ENCODE peak calls at places on chromosomes 12 and 14, in nine cellular contexts. T, Y, E, N, P, W, B, L and X are unnamed samples. For H3K9me3, the result is how much of the 10 kb centered on the place peaks cover.

GRCh38 chr12:117100251-117100650 is 1.0 kb upstream of the TESC start:
- DNase-seq in T (peak), Y (no peak), E (no peak), N (no peak), P (no peak), W (no peak), B (no peak), L (no peak), X (peak)

GRCh38 chr14:55160989-55161388 is 30.4 kb downstream of the DLGAP5 start:
- DNase-seq in T (peak), Y (peak), E (peak), N (no peak), P (no peak), W (no peak), B (no peak), L (no peak), X (no peak)

GRCh38 chr14:69933623-69934275 is 54.5 kb downstream of the SMOC1 start:
- DNase-seq in T (no peak), Y (peak), E (no peak), N (no peak), P (no peak), W (no peak), B (no peak), L (no peak), X (no peak)

GRCh38 chr12:24808651-24809050 is 140.2 kb downstream of the BCAT1 start:
- DNase-seq in T (no peak), Y (no peak), E (no peak), N (no peak), P (no peak), W (no peak), B (no peak), L (no peak), X (no peak)

GRCh38 chr12:64666054-64666914 is 56.0 kb downstream of the RASSF3 start:
- DNase-seq in T (peak), Y (peak), E (no peak), N (no peak), P (no peak), W (no peak), B (no peak), L (no peak), X (no peak)

GRCh38 chr12:27031531-27031930 is 9.2 kb downstream of the MED21 start:
- DNase-seq in T (no peak), Y (no peak), E (no peak), N (no peak), P (no peak), W (no peak), B (no peak), L (no peak), X (no peak)

GRCh38 chr14:100065942-100066574 is 836 bp downstream of the EVL start:
- DNase-seq in T (no peak), Y (no peak), E (no peak), N (no peak), P (no peak), W (no peak), B (no peak), L (no peak), X (no peak)

GRCh38 chr14:93723001-93723400 is 65.3 kb downstream of the PRIMA1 start:
- DNase-seq in T (no peak), Y (no peak), E (no peak), N (no peak), P (no peak), W (no peak), B (no peak), L (no peak), X (no peak)

GRCh38 chr14:22872833-22873520 is 1.4 kb downstream of the LRP10 start:
- DNase-seq in T (no peak), Y (no peak), E (no peak), N (no peak), P (peak), W (no peak), B (no peak), L (no peak), X (no peak)

GRCh38 chr12:82407481-82407880 is 49.2 kb downstream of the METTL25 start:
- DNase-seq in T (no peak), Y (no peak), E (no peak), N (no peak), P (no peak), W (no peak), B (no peak), L (no peak), X (no peak)

GRCh38 chr12:65106948-65107347 is 14.2 kb downstream of the WIF1 start:
- DNase-seq in T (peak), Y (no peak), E (no peak), N (no peak), P (no peak), W (no peak), B (no peak), L (no peak), X (no peak)

GRCh38 chr12:48903982-48904411 is 21.3 kb downstream of the FKBP11 start:
- DNase-seq in T (no peak), Y (peak), E (peak), N (peak), P (peak), W (peak), B (peak), L (peak), X (no peak)

GRCh38 chr12:132541996-132542395 is 52.0 kb downstream of the FBRSL1 start:
- DNase-seq in T (no peak), Y (no peak), E (no peak), N (no peak), P (no peak), W (no peak), B (no peak), L (no peak), X (no peak)

GRCh38 chr14:87255046-87255445 is 737.9 kb downstream of the GALC start:
- DNase-seq in T (no peak), Y (no peak), E (no peak), N (no peak), P (no peak), W (no peak), B (no peak), L (no peak), X (no peak)

GRCh38 chr12:49890096-49890461 is 13.6 kb downstream of the FAIM2 start:
- DNase-seq in T (no peak), Y (no peak), E (no peak), N (no peak), P (no peak), W (no peak), B (no peak), L (no peak), X (no peak)

GRCh38 chr12:92065018-92065499 is 80.6 kb downstream of the BTG1 start:
- DNase-seq in T (no peak), Y (peak), E (no peak), N (no peak), P (no peak), W (peak), B (no peak), L (no peak), X (no peak)

GRCh38 chr12:103645202-103645601 is 58.1 kb downstream of the STAB2 start:
- DNase-seq in T (no peak), Y (no peak), E (no peak), N (no peak), P (no peak), W (no peak), B (no peak), L (no peak), X (no peak)

GRCh38 chr12:21418403-21418802 is 19.1 kb upstream of the PYROXD1 start:
- DNase-seq in T (no peak), Y (no peak), E (no peak), N (no peak), P (no peak), W (no peak), B (no peak), L (no peak), X (no peak)

GRCh38 chr12:5085896-5086295 is 42.2 kb downstream of the KCNA5 start:
- DNase-seq in T (peak), Y (no peak), E (peak), N (no peak), P (no peak), W (no peak), B (no peak), L (no peak), X (no peak)

GRCh38 chr12:93447555-93448265 is 6.0 kb upstream of the UBE2N start:
- DNase-seq in T (no peak), Y (no peak), E (no peak), N (no peak), P (no peak), W (no peak), B (no peak), L (no peak), X (no peak)

GRCh38 chr14:75821828-75822521 is 159.8 kb downstream of the TGFB3 start:
- DNase-seq in T (peak), Y (no peak), E (no peak), N (no peak), P (no peak), W (no peak), B (no peak), L (no peak), X (peak)

GRCh38 chr14:99036594-99037293 is 235.3 kb downstream of the BCL11B start:
- DNase-seq in T (no peak), Y (no peak), E (no peak), N (peak), P (peak), W (no peak), B (no peak), L (no peak), X (no peak)

GRCh38 chr12:13788626-13789025 is 192.8 kb downstream of the GRIN2B start:
- DNase-seq in T (no peak), Y (no peak), E (no peak), N (no peak), P (no peak), W (no peak), B (no peak), L (no peak), X (no peak)

GRCh38 chr14:101960225-101960624 is 4.1 kb upstream of the DYNC1H1 start:
- DNase-seq in T (peak), Y (peak), E (peak), N (no peak), P (no peak), W (no peak), B (peak), L (no peak), X (peak)

GRCh38 chr12:4210158-4210557 is 63.4 kb upstream of the CCND2 start:
- DNase-seq in T (no peak), Y (no peak), E (no peak), N (no peak), P (no peak), W (no peak), B (no peak), L (no peak), X (no peak)

GRCh38 chr14:62209287-62209899 is 447.2 kb downstream of the SNAPC1 start:
- DNase-seq in T (peak), Y (no peak), E (peak), N (no peak), P (no peak), W (no peak), B (no peak), L (no peak), X (no peak)

GRCh38 chr12:20740972-20741371 is 45.8 kb downstream of the SLCO1C1 start:
- DNase-seq in T (no peak), Y (no peak), E (no peak), N (no peak), P (no peak), W (no peak), B (no peak), L (no peak), X (no peak)

GRCh38 chr14:87712386-87713113 is 280.4 kb downstream of the GALC start:
- DNase-seq in T (no peak), Y (no peak), E (peak), N (no peak), P (no peak), W (no peak), B (no peak), L (no peak), X (no peak)

GRCh38 chr14:63893701-63894458 is 41.1 kb downstream of the SYNE2 start:
- DNase-seq in T (no peak), Y (no peak), E (no peak), N (peak), P (no peak), W (peak), B (no peak), L (peak), X (peak)

GRCh38 chr14:80523518-80524117 is 312.3 kb upstream of the DIO2 start:
- DNase-seq in T (peak), Y (no peak), E (no peak), N (no peak), P (no peak), W (no peak), B (no peak), L (no peak), X (no peak)

GRCh38 chr14:70595443-70596185 is 4.8 kb downstream of the MED6 start:
- DNase-seq in T (peak), Y (no peak), E (no peak), N (no peak), P (no peak), W (no peak), B (no peak), L (no peak), X (no peak)

GRCh38 chr14:91369628-91370445 is 47.8 kb downstream of the CCDC88C start:
- DNase-seq in T (peak), Y (peak), E (peak), N (no peak), P (no peak), W (peak), B (no peak), L (no peak), X (no peak)

GRCh38 chr14:34498684-34499412 is 36.8 kb upstream of the SPTSSA start:
- DNase-seq in T (peak), Y (peak), E (peak), N (no peak), P (no peak), W (no peak), B (peak), L (no peak), X (no peak)

GRCh38 chr12:89547116-89547515 is 21.3 kb upstream of the POC1B start:
- DNase-seq in T (no peak), Y (no peak), E (no peak), N (no peak), P (no peak), W (no peak), B (no peak), L (no peak), X (no peak)

GRCh38 chr12:4439736-4440135 is 5.9 kb downstream of the FGF6 start:
- DNase-seq in T (no peak), Y (no peak), E (no peak), N (no peak), P (no peak), W (no peak), B (no peak), L (no peak), X (no peak)

GRCh38 chr12:34363050-34363673 is 340.9 kb downstream of the ALG10 start:
- DNase-seq in T (peak), Y (no peak), E (no peak), N (no peak), P (no peak), W (no peak), B (peak), L (no peak), X (peak)
- H3K9me3 ChIP-seq in T (under half), Y (under half), E (under half), N (half or more), P (under half), W (half or more), B (under half), L (under half), X (under half)

GRCh38 chr14:72292689-72293024 is 360.4 kb downstream of the RGS6 start:
- DNase-seq in T (no peak), Y (no peak), E (no peak), N (no peak), P (no peak), W (no peak), B (no peak), L (no peak), X (no peak)
- TF ChIP-seq CTCF in T (no peak), Y (no peak), E (no peak), N (no peak), P (no peak), W (no peak), B (no peak), L (no peak), X (no peak)

GRCh38 chr14:74400919-74401503 is 25.0 kb downstream of the SYNDIG1L start:
- DNase-seq in T (no peak), Y (no peak), E (no peak), N (no peak), P (no peak), W (no peak), B (no peak), L (no peak), X (no peak)

GRCh38 chr14:74401504-74402241 is 24.3 kb downstream of the SYNDIG1L start:
- DNase-seq in T (no peak), Y (no peak), E (no peak), N (peak), P (no peak), W (no peak), B (peak), L (no peak), X (no peak)

GRCh38 chr14:74404435-74404834 is 21.6 kb downstream of the SYNDIG1L start:
- DNase-seq in T (no peak), Y (no peak), E (no peak), N (no peak), P (peak), W (no peak), B (no peak), L (no peak), X (no peak)

GRCh38 chr14:74403619-74404417 is 22.2 kb downstream of the SYNDIG1L start:
- DNase-seq in T (no peak), Y (no peak), E (no peak), N (no peak), P (peak), W (no peak), B (no peak), L (no peak), X (no peak)

GRCh38 chr14:74402264-74403251 is 23.5 kb downstream of the SYNDIG1L start:
- DNase-seq in T (no peak), Y (no peak), E (no peak), N (no peak), P (peak), W (no peak), B (no peak), L (no peak), X (no peak)
- H3K4me3 ChIP-seq in T (no peak), Y (no peak), E (no peak), N (no peak), P (no peak), W (no peak), B (no peak), L (no peak), X (no peak)

GRCh38 chr14:105733081-105734065 is 207.0 kb downstream of the TMEM121 start:
- DNase-seq in T (no peak), Y (no peak), E (no peak), N (no peak), P (no peak), W (no peak), B (no peak), L (no peak), X (no peak)

GRCh38 chr14:105739331-105740102 is 213.1 kb downstream of the TMEM121 start:
- DNase-seq in T (no peak), Y (no peak), E (no peak), N (no peak), P (no peak), W (no peak), B (no peak), L (no peak), X (no peak)

GRCh38 chr14:105737504-105738246 is 211.3 kb downstream of the TMEM121 start:
- DNase-seq in T (no peak), Y (no peak), E (no peak), N (no peak), P (no peak), W (no peak), B (no peak), L (no peak), X (no peak)

GRCh38 chr14:105742531-105742848 is 216.1 kb downstream of the TMEM121 start:
- DNase-seq in T (no peak), Y (no peak), E (no peak), N (no peak), P (no peak), W (no peak), B (no peak), L (no peak), X (no peak)

DNA sequence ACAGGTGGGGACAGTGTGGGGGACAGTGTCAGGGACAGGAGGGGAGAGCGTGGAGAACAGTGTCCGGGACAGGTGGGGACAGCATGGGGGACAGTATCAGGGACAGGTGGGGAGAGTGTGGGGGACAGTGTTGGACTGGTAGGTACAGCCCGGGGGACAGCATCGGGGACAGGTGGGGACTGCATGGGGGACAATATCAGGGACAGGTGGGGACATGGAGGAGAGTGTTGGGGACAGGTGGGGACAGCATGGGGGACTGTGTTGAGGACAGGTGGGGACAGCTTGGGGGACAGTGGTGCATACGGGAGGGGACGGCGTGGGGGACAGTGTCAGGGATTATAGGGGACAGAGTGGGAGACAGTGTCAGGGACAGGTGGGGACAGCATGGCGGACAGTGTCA is 212.3 kb downstream of the TMEM121 start:
- DNase-seq in T (no peak), Y (no peak), E (no peak), N (no peak), P (no peak), W (no peak), B (no peak), L (no peak), X (no peak)
- H3K9me3 ChIP-seq in T (under half), Y (under half), E (under half), N (under half), P (under half), W (under half), B (under half), L (under half), X (under half)